ENCODE peak calls at places on chromosomes 7 and 10, in eight cellular contexts. R is upper lobe of right lung, L is adipocyte, U is IMR-90, I is body of pancreas, F is ovary, W is NT2/D1, Q is GM23248. J is an unnamed sample.

GRCh38 chr10:122140941-122141623 is 130.0 kb upstream of the BTBD16 start:
- DNase-seq in R (peak; percentile 88), Q (peak; percentile 97), W (no peak), L (peak; percentile 92), I (peak; percentile 58), F (peak; percentile 85), U (peak; percentile 94), J (peak; percentile 27)

GRCh38 chr7:3432916-3433315 is 131.9 kb downstream of the SDK1 start:
- DNase-seq in Q (no peak), U (no peak), F (no peak), R (no peak), I (no peak), L (peak; percentile 78), W (no peak), J (no peak)

GRCh38 chr7:1201916-1202315 is 30.8 kb upstream of the UNCX start:
- DNase-seq in I (no peak), R (no peak), U (no peak), W (no peak), Q (no peak), L (no peak), F (no peak), J (no peak)

GRCh38 chr10:93186631-93187030 is 112.9 kb downstream of the CYP26A1 start:
- DNase-seq in R (no peak), I (no peak), W (no peak), U (no peak), F (no peak), Q (no peak), L (peak; percentile 30), J (no peak)

GRCh38 chr7:27160147-27160545 is 3.7 kb upstream of the HOXA7 start:
- DNase-seq in R (peak; percentile 63), Q (no peak), W (no peak), I (no peak), U (no peak), F (no peak), L (no peak), J (peak; percentile 17)

GRCh38 chr7:69961396-69961795 is 363.1 kb downstream of the AUTS2 start:
- DNase-seq in W (no peak), I (no peak), F (no peak), U (no peak), R (no peak), L (peak; percentile 56), Q (no peak), J (no peak)

GRCh38 chr7:133551471-133551870 is 298.6 kb downstream of the EXOC4 start:
- DNase-seq in W (no peak), U (no peak), R (no peak), I (no peak), L (no peak), F (no peak), Q (no peak), J (no peak)

GRCh38 chr7:127791790-127792189 is 139.8 kb downstream of the SND1 start:
- DNase-seq in I (no peak), F (no peak), U (peak; percentile 59), Q (peak; percentile 75), L (peak; percentile 42), R (no peak), W (no peak), J (no peak)

GRCh38 chr10:15571570-15571969 is 148.2 kb downstream of the ITGA8 start:
- DNase-seq in U (peak; percentile 55), F (peak; percentile 43), L (peak; percentile 65), Q (peak; percentile 21), I (peak; percentile 28), W (no peak), R (no peak), J (no peak)

GRCh38 chr7:27970350-27970749 is 210.2 kb downstream of the JAZF1 start:
- DNase-seq in Q (no peak), F (no peak), I (no peak), U (no peak), W (no peak), L (no peak), R (no peak), J (no peak)

GRCh38 chr10:132938472-132939329 is 3.7 kb downstream of the CFAP46 start:
- DNase-seq in W (peak; percentile 27), I (no peak), F (no peak), U (no peak), R (peak; percentile 50), Q (peak; percentile 33), L (no peak), J (peak; percentile 78)

GRCh38 chr10:43702213-43702935 is 53.7 kb upstream of the ZNF32 start:
- DNase-seq in F (no peak), U (no peak), W (no peak), I (peak; percentile 73), Q (no peak), R (peak; percentile 56), L (no peak), J (peak; percentile 24)

GRCh38 chr10:108556176-108556575 is 1367.1 kb downstream of the XPNPEP1 start:
- DNase-seq in R (no peak), U (no peak), W (no peak), L (peak; percentile 21), Q (peak; percentile 64), I (no peak), F (no peak), J (no peak)

GRCh38 chr10:90561666-90562065 is 296.2 kb downstream of the HTR7 start:
- DNase-seq in F (no peak), W (no peak), Q (no peak), I (no peak), L (no peak), U (no peak), R (no peak), J (no peak)

GRCh38 chr10:62008196-62008595 is 106.7 kb downstream of the ARID5B start:
- DNase-seq in R (no peak), Q (no peak), U (no peak), L (no peak), F (no peak), I (no peak), W (no peak), J (no peak)

GRCh38 chr10:121608669-121609190 is 10.5 kb upstream of the FGFR2 start:
- DNase-seq in Q (peak; percentile 53), R (peak; percentile 85), L (peak; percentile 30), U (no peak), I (peak; percentile 66), F (peak; percentile 55), W (no peak), J (peak; percentile 74)

GRCh38 chr7:100603697-100604077 is 1.5 kb downstream of the PCOLCE start:
- DNase-seq in L (peak; percentile 54), I (no peak), W (no peak), R (no peak), Q (peak; percentile 59), U (peak; percentile 23), F (peak; percentile 38), J (no peak)

GRCh38 chr10:71302874-71303568 is 16.0 kb upstream of the SLC29A3 start:
- DNase-seq in U (peak; percentile 61), L (peak; percentile 67), W (no peak), F (no peak), I (no peak), Q (peak; percentile 69), R (no peak), J (peak; percentile 74)

GRCh38 chr10:78684954-78685353 is 383.8 kb upstream of the ZMIZ1 start:
- DNase-seq in F (no peak), U (no peak), L (no peak), I (peak; percentile 38), W (no peak), Q (no peak), R (no peak), J (no peak)

GRCh38 chr7:2873686-2874551 is 29.8 kb upstream of the GNA12 start:
- DNase-seq in I (no peak), R (no peak), F (no peak), L (peak; percentile 73), W (no peak), Q (peak; percentile 92), U (peak; percentile 95), J (peak; percentile 25)

GRCh38 chr10:8065651-8066050 is 11.2 kb downstream of the GATA3 start:
- DNase-seq in Q (no peak), I (no peak), W (no peak), F (no peak), R (no peak), U (no peak), L (no peak), J (no peak)

GRCh38 chr10:8063128-8063908 is 8.8 kb downstream of the GATA3 start:
- DNase-seq in W (no peak), L (no peak), R (no peak), U (no peak), I (no peak), F (no peak), Q (no peak), J (no peak)

GRCh38 chr10:8066146-8066545 is 11.7 kb downstream of the GATA3 start:
- DNase-seq in I (no peak), U (no peak), L (no peak), R (no peak), F (no peak), W (no peak), Q (no peak), J (no peak)

GRCh38 chr10:8064436-8064835 is 9.9 kb downstream of the GATA3 start:
- DNase-seq in R (no peak), F (no peak), W (no peak), Q (no peak), I (no peak), U (no peak), L (no peak), J (no peak)

GRCh38 chr10:8063935-8064334 is 9.4 kb downstream of the GATA3 start:
- DNase-seq in R (no peak), U (no peak), F (no peak), I (no peak), W (no peak), L (no peak), Q (no peak), J (no peak)
- H3K4me1 ChIP-seq in R (peaks cover 13% of the 10 kb centered on the region), U (peaks cover 2% of the 10 kb centered on the region), F (no peaks in the 10 kb centered on the region), I (no peaks in the 10 kb centered on the region), W (peaks cover 18% of the 10 kb centered on the region), L (no peaks in the 10 kb centered on the region), Q (no peaks in the 10 kb centered on the region), J (peaks cover 33% of the 10 kb centered on the region)

GRCh38 chr7:116776610-116777289 is 85.6 kb upstream of the CAPZA2 start:
- DNase-seq in R (no peak), L (peak; percentile 43), I (peak; percentile 18), Q (peak; percentile 94), U (peak; percentile 85), W (no peak), F (no peak), J (no peak)
- H3K4me1 ChIP-seq in R (peaks cover 14% of the 10 kb centered on the region), L (peaks cover 35% of the 10 kb centered on the region), I (peaks cover 66% of the 10 kb centered on the region), Q (peaks cover 63% of the 10 kb centered on the region), U (peaks cover 29% of the 10 kb centered on the region), W (no peaks in the 10 kb centered on the region), F (no peaks in the 10 kb centered on the region), J (peaks cover 53% of the 10 kb centered on the region)

GRCh38 chr7:120996983-120997334 is 8.4 kb downstream of the CPED1 start:
- DNase-seq in F (no peak), R (no peak), Q (no peak), I (no peak), W (no peak), L (no peak), U (no peak), J (no peak)
- H3K4me1 ChIP-seq in F (peaks cover 13% of the 10 kb centered on the region), R (peaks cover 34% of the 10 kb centered on the region), Q (peaks cover 48% of the 10 kb centered on the region), I (no peaks in the 10 kb centered on the region), W (no peaks in the 10 kb centered on the region), L (peaks cover 53% of the 10 kb centered on the region), U (peaks cover 10% of the 10 kb centered on the region), J (no peaks in the 10 kb centered on the region)

GRCh38 chr7:152355474-152356057 is 80.2 kb downstream of the KMT2C start:
- DNase-seq in W (no peak), I (no peak), F (no peak), L (no peak), U (no peak), Q (no peak), R (no peak), J (no peak)

GRCh38 chr7:152354061-152354460 is 81.7 kb downstream of the KMT2C start:
- DNase-seq in R (no peak), I (no peak), U (peak; percentile 73), L (peak; percentile 69), W (no peak), Q (peak; percentile 64), F (no peak), J (no peak)

GRCh38 chr7:152347888-152348287 is 87.9 kb downstream of the KMT2C start:
- DNase-seq in I (no peak), U (no peak), Q (no peak), F (no peak), R (no peak), W (no peak), L (no peak), J (no peak)

GRCh38 chr7:152351168-152351567 is 84.6 kb downstream of the KMT2C start:
- DNase-seq in L (no peak), Q (no peak), I (no peak), W (no peak), F (no peak), U (peak; percentile 31), R (no peak), J (no peak)
- H3K4me1 ChIP-seq in L (peaks cover 10% of the 10 kb centered on the region), Q (peaks cover 23% of the 10 kb centered on the region), I (no peaks in the 10 kb centered on the region), W (no peaks in the 10 kb centered on the region), F (peaks cover 2% of the 10 kb centered on the region), U (peaks cover 4% of the 10 kb centered on the region), R (no peaks in the 10 kb centered on the region), J (no peaks in the 10 kb centered on the region)

J was measured in Caco-2.